ENCODE peak calls at places on chromosomes 3 and 15, in six cellular contexts. M, K, H, R, C and P are unnamed samples.

GRCh38 chr3:106126836-106127235 is 258.0 kb upstream of the CBLB start:
- DNase-seq in M (no peak), K (no peak), H (no peak), R (no peak), C (no peak), P (no peak)

GRCh38 chr15:35005933-35006332 is 17.8 kb upstream of the ZNF770 start:
- DNase-seq in M (no peak), K (no peak), H (no peak), R (no peak), C (no peak), P (no peak)

GRCh38 chr3:189636048-189636447 is 4.9 kb downstream of the TP63 start:
- DNase-seq in M (no peak), K (no peak), H (no peak), R (no peak), C (no peak), P (no peak)

GRCh38 chr3:5554245-5554747 is 366.8 kb downstream of the EDEM1 start:
- DNase-seq in M (no peak), K (no peak), H (no peak), R (no peak), C (no peak), P (no peak)

GRCh38 chr3:11276901-11277300 is 4.7 kb downstream of the ATG7 start:
- DNase-seq in M (no peak), K (no peak), H (no peak), R (no peak), C (no peak), P (no peak)

GRCh38 chr15:76150508-76150907 is 90.7 kb downstream of the TMEM266 start:
- DNase-seq in M (no peak), K (no peak), H (no peak), R (no peak), C (no peak), P (no peak)

GRCh38 chr3:38490288-38490860 is 5.8 kb upstream of the EXOG start:
- DNase-seq in M (no peak), K (no peak), H (no peak), R (no peak), C (no peak), P (no peak)

GRCh38 chr3:185943363-185944106 is 5.7 kb upstream of the TRA2B start:
- DNase-seq in M (peak; percentile 33), K (peak; percentile 84), H (peak; percentile 89), R (peak; percentile 69), C (peak; percentile 80), P (peak; percentile 89)

GRCh38 chr3:48301814-48302194 is 31.7 kb downstream of the SPINK8 start:
- DNase-seq in M (peak; percentile 35), K (no peak), H (peak; percentile 50), R (no peak), C (peak; percentile 8), P (peak; percentile 18)

GRCh38 chr15:31344824-31345605 is 18.4 kb downstream of the KLF13 start:
- DNase-seq in M (no peak), K (no peak), H (peak; percentile 71), R (no peak), C (no peak), P (peak; percentile 73)

GRCh38 chr15:90232196-90232595 is 1.5 kb downstream of the CIB1 start:
- DNase-seq in M (no peak), K (no peak), H (no peak), R (no peak), C (no peak), P (no peak)

GRCh38 chr3:113912551-113913246 is 35.1 kb upstream of the ZDHHC23 start:
- DNase-seq in M (no peak), K (no peak), H (no peak), R (no peak), C (peak; percentile 29), P (peak; percentile 13)

GRCh38 chr3:193040836-193041672 is 123.4 kb upstream of the MB21D2 start:
- DNase-seq in M (peak; percentile 26), K (no peak), H (no peak), R (no peak), C (peak; percentile 11), P (no peak)

GRCh38 chr3:29291262-29291981 is 10.6 kb downstream of the RBMS3 start:
- DNase-seq in M (no peak), K (no peak), H (no peak), R (no peak), C (no peak), P (no peak)

GRCh38 chr15:49032601-49033145 is 13.6 kb downstream of the SECISBP2L start:
- DNase-seq in M (no peak), K (no peak), H (no peak), R (no peak), C (no peak), P (no peak)

GRCh38 chr3:124760601-124761000 is 30.3 kb downstream of the UMPS start:
- DNase-seq in M (no peak), K (no peak), H (no peak), R (no peak), C (no peak), P (no peak)

GRCh38 chr3:24367681-24368264 is 126.9 kb downstream of the THRB start:
- DNase-seq in M (no peak), K (no peak), H (no peak), R (no peak), C (no peak), P (no peak)